ENCODE peak calls at places on chromosomes 7 and 10, in ten cellular contexts. G is naive thymus-derived CD4-positive, alpha-beta T cell; J is cardiac muscle cell; V is CD8-positive, alpha-beta memory T cell; P is suprapubic skin; Z is upper lobe of right lung; Y is WERI-Rb-1; F is adrenal gland; N is thoracic aorta; X is fibroblast of lung. S is an unnamed sample. For H3K9me3, the result is how much of the 10 kb centered on the place peaks cover.

GRCh38 chr7:8111282-8111681 is 142.7 kb downstream of the GLCCI1 start:
- DNase-seq in G (no peak), J (no peak), V (no peak), P (no peak), Z (no peak), Y (no peak), F (no peak), N (no peak), X (no peak), S (no peak)

GRCh38 chr7:36215017-36215621 is 62.1 kb downstream of the EEPD1 start:
- DNase-seq in G (no peak), J (peak), V (no peak), P (no peak), Z (no peak), Y (no peak), F (no peak), N (no peak), X (no peak), S (no peak)

GRCh38 chr7:93836111-93836510 is 54.4 kb downstream of the TFPI2 start:
- DNase-seq in G (no peak), J (no peak), V (no peak), P (no peak), Z (no peak), Y (no peak), F (no peak), N (no peak), X (peak), S (no peak)

GRCh38 chr7:89695241-89695640 is 459.0 kb upstream of the STEAP1 start:
- DNase-seq in G (no peak), J (no peak), V (no peak), P (no peak), Z (no peak), Y (no peak), F (no peak), N (no peak), X (no peak), S (no peak)

GRCh38 chr10:126351021-126351420 is 37.3 kb downstream of the ADAM12 start:
- DNase-seq in G (no peak), J (no peak), V (no peak), P (no peak), Z (no peak), Y (no peak), F (no peak), N (no peak), X (no peak), S (no peak)

GRCh38 chr7:156993021-156993924 is 17.2 kb downstream of the MNX1 start:
- DNase-seq in G (no peak), J (no peak), V (no peak), P (peak), Z (peak), Y (no peak), F (no peak), N (no peak), X (no peak), S (no peak)

GRCh38 chr7:28602282-28602681 is 190.0 kb downstream of the CREB5 start:
- DNase-seq in G (no peak), J (no peak), V (no peak), P (no peak), Z (no peak), Y (no peak), F (no peak), N (no peak), X (no peak), S (no peak)

GRCh38 chr10:4763960-4764428 is 62.0 kb upstream of the AKR1E2 start:
- DNase-seq in G (no peak), J (no peak), V (no peak), P (no peak), Z (no peak), Y (no peak), F (no peak), N (no peak), X (peak), S (no peak)

GRCh38 chr10:94963901-94964300 is 25.4 kb downstream of the CYP2C9 start:
- DNase-seq in G (no peak), J (peak), V (no peak), P (no peak), Z (no peak), Y (peak), F (no peak), N (no peak), X (peak), S (no peak)

GRCh38 chr7:11620822-11621395 is 211.1 kb downstream of the THSD7A start:
- DNase-seq in G (no peak), J (no peak), V (no peak), P (no peak), Z (no peak), Y (no peak), F (no peak), N (no peak), X (no peak), S (no peak)

GRCh38 chr10:79241990-79242619 is 105.2 kb upstream of the PPIF start:
- DNase-seq in G (peak), J (peak), V (no peak), P (peak), Z (peak), Y (peak), F (peak), N (no peak), X (peak), S (peak)

GRCh38 chr7:108348913-108349312 is 107.3 kb downstream of the NRCAM start:
- DNase-seq in G (no peak), J (no peak), V (no peak), P (no peak), Z (no peak), Y (no peak), F (no peak), N (no peak), X (peak), S (no peak)

GRCh38 chr7:81074406-81074805 is 155.6 kb upstream of the SEMA3C start:
- DNase-seq in G (no peak), J (no peak), V (no peak), P (no peak), Z (no peak), Y (no peak), F (no peak), N (no peak), X (no peak), S (no peak)

GRCh38 chr7:2928613-2929311 is 84.7 kb upstream of the GNA12 start:
- DNase-seq in G (no peak), J (no peak), V (no peak), P (peak), Z (peak), Y (no peak), F (no peak), N (no peak), X (no peak), S (no peak)

GRCh38 chr7:151028131-151028947 is at the start of gene ABCB8:
- DNase-seq in G (peak), J (peak), V (peak), P (peak), Z (peak), Y (peak), F (peak), N (peak), X (peak), S (peak)

GRCh38 chr10:36608251-36608650 is 517.1 kb upstream of the ANKRD30A start:
- DNase-seq in G (no peak), J (no peak), V (no peak), P (no peak), Z (no peak), Y (no peak), F (no peak), N (no peak), X (peak), S (no peak)

GRCh38 chr7:98180751-98181150 is 30.5 kb upstream of the BHLHA15 start:
- DNase-seq in G (no peak), J (no peak), V (no peak), P (peak), Z (no peak), Y (no peak), F (no peak), N (no peak), X (no peak), S (no peak)

GRCh38 chr10:110207805-110208613 is 604 bp downstream of the MXI1 start:
- DNase-seq in G (peak), J (peak), V (peak), P (no peak), Z (peak), Y (peak), F (peak), N (no peak), X (no peak), S (peak)

GRCh38 chr7:151705744-151706567 is 171.0 kb downstream of the PRKAG2 start:
- DNase-seq in G (no peak), J (peak), V (peak), P (no peak), Z (no peak), Y (peak), F (peak), N (no peak), X (peak), S (no peak)

GRCh38 chr10:49831352-49832040 is 69.4 kb upstream of the OGDHL start:
- DNase-seq in G (no peak), J (no peak), V (no peak), P (no peak), Z (no peak), Y (no peak), F (no peak), N (no peak), X (no peak), S (no peak)

GRCh38 chr7:6649241-6649961 is 12.3 kb downstream of the ZNF316 start:
- DNase-seq in G (no peak), J (no peak), V (no peak), P (no peak), Z (peak), Y (no peak), F (no peak), N (no peak), X (no peak), S (no peak)
- H3K9me3 ChIP-seq in G (under half), J (under half), V (under half), P (under half), Z (under half), Y (under half), F (under half), N (under half), X (under half), S (under half)

GRCh38 chr7:257647-257992 is 32.4 kb upstream of the FOXL3 start:
- DNase-seq in G (no peak), J (no peak), V (no peak), P (no peak), Z (peak), Y (no peak), F (no peak), N (no peak), X (no peak), S (no peak)

GRCh38 chr7:258476-259190 is 31.3 kb upstream of the FOXL3 start:
- DNase-seq in G (no peak), J (no peak), V (no peak), P (no peak), Z (peak), Y (no peak), F (no peak), N (no peak), X (no peak), S (no peak)

GRCh38 chr7:260441-261281 is 29.3 kb upstream of the FOXL3 start:
- DNase-seq in G (no peak), J (no peak), V (no peak), P (no peak), Z (peak), Y (no peak), F (no peak), N (no peak), X (no peak), S (no peak)

GRCh38 chr7:259751-260405 is 30.1 kb upstream of the FOXL3 start:
- DNase-seq in G (no peak), J (no peak), V (no peak), P (no peak), Z (peak), Y (no peak), F (no peak), N (no peak), X (no peak), S (no peak)

GRCh38 chr7:259191-259505 is 30.8 kb upstream of the FOXL3 start:
- DNase-seq in G (no peak), J (no peak), V (no peak), P (no peak), Z (peak), Y (no peak), F (no peak), N (no peak), X (no peak), S (no peak)
- H3K9me3 ChIP-seq in G (under half), J (under half), V (under half), P (under half), Z (under half), Y (under half), F (under half), N (under half), X (under half), S (under half)

GRCh38 chr7:56538541-56539429 is 422.6 kb upstream of the NUPR2 start:
- DNase-seq in G (no peak), J (no peak), V (no peak), P (no peak), Z (no peak), Y (no peak), F (no peak), N (no peak), X (no peak), S (no peak)
- H3K9me3 ChIP-seq in G (under half), J (under half), V (under half), P (under half), Z (under half), Y (under half), F (under half), N (under half), X (under half), S (under half)

GRCh38 chr10:133537551-133538545 is 10.7 kb downstream of the CYP2E1 start:
- DNase-seq in G (no peak), J (no peak), V (no peak), P (no peak), Z (no peak), Y (no peak), F (no peak), N (no peak), X (no peak), S (no peak)
- H3K9me3 ChIP-seq in G (under half), J (under half), V (under half), P (under half), Z (under half), Y (under half), F (under half), N (under half), X (under half), S (under half)

DNA sequence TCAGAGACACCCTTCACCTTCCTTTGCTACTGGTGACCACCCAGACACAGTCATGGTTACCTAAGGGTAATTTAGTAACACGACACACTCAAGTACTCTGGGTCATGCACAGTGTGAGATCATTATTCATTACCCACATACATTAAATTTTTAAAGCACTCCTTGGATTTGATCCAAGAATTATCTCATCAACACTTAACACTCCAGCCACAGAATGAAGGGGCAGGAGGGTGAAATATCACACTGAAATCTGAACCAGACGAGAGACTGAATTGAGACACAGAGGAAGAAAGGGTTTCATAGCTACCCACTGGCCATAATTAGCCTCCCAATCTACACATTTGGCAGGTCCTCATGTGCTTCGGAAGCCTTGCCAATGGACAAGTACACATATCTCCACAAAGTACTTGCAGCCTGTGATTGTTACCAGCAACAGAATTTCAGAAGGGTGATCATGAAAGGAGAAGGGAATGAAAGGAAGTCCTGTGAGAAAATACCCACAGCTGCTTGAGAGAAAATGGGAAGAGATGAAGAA is 189.3 kb downstream of the POLR1F start:
- DNase-seq in G (no peak), J (peak), V (no peak), P (no peak), Z (no peak), Y (no peak), F (no peak), N (no peak), X (no peak), S (no peak)
- H3K9me3 ChIP-seq in G (under half), J (under half), V (under half), P (under half), Z (under half), Y (under half), F (under half), N (under half), X (under half), S (under half)

GRCh38 chr10:1673568-1674345 is 63.6 kb downstream of the ADARB2 start:
- DNase-seq in G (no peak), J (no peak), V (no peak), P (no peak), Z (no peak), Y (no peak), F (no peak), N (no peak), X (no peak), S (no peak)
- H3K9me3 ChIP-seq in G (under half), J (under half), V (under half), P (under half), Z (under half), Y (under half), F (under half), N (under half), X (under half), S (under half)

DNA sequence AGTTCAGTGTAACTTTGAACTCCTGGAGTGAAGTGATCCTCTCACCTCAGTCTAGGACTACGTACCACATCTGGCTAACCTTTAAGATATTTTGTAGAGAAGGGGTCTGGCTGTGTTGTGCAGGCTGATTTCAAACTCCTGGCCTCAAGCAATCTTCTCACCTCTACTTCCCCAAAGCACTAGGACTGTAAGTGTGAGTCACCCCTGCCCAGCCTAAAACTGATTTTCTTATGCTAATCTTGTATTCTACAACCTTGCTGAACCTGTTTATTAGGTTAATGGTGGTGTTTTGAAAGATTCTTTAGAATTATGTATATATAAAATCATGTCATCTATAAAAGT is 58.0 kb downstream of the LCOR start:
- DNase-seq in G (no peak), J (no peak), V (no peak), P (no peak), Z (no peak), Y (no peak), F (no peak), N (no peak), X (no peak), S (no peak)
- H3K9me3 ChIP-seq in G (under half), J (under half), V (under half), P (under half), Z (under half), Y (under half), F (under half), N (under half), X (under half), S (under half)

GRCh38 chr7:73674468-73675124 is 7.0 kb downstream of the VPS37D start:
- DNase-seq in G (no peak), J (no peak), V (no peak), P (no peak), Z (no peak), Y (no peak), F (no peak), N (no peak), X (no peak), S (no peak)
- H3K9me3 ChIP-seq in G (under half), J (under half), V (under half), P (under half), Z (under half), Y (under half), F (under half), N (under half), X (under half), S (under half)

GRCh38 chr7:13551503-13551902 is 438.0 kb downstream of the ETV1 start:
- DNase-seq in G (no peak), J (no peak), V (no peak), P (no peak), Z (no peak), Y (peak), F (no peak), N (no peak), X (no peak), S (no peak)
- H3K9me3 ChIP-seq in G (under half), J (under half), V (under half), P (under half), Z (under half), Y (under half), F (under half), N (under half), X (under half), S (under half)

DNA sequence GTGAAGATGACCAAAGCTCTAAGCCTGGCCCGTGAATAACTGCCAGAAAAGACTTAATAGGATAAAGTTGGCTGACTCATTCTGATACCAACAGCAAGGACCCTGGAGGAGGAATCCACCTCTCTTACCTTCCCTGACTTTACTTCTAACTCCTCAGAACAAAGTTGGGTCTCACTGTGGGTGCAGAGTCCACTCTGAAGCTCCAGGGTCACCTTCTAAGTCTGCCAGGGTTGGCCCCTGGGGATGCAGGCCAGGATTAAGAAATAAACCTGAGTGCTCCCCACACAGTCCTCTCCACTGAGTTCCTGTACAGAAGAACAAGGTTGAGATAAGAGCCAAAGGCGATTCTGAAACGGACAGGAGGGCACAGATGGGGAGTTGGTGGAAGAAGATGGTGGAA is 54.4 kb downstream of the GPR26 start:
- DNase-seq in G (no peak), J (no peak), V (no peak), P (no peak), Z (no peak), Y (no peak), F (no peak), N (no peak), X (no peak), S (no peak)
- H3K9me3 ChIP-seq in G (under half), J (under half), V (under half), P (under half), Z (under half), Y (under half), F (under half), N (under half), X (under half), S (under half)